ENCODE peak calls at places on chromosomes 13 and 19, in six cellular contexts. W, K, U, L, E and D are unnamed samples.

GRCh38 chr13:111904701-111905608 is 162.0 kb upstream of the SOX1 start:
- DNase-seq in W (no peak), L (peak; percentile 24), K (no peak), E (no peak), U (no peak), D (no peak)

GRCh38 chr13:20134732-20135131 is 26.1 kb downstream of the GJA3 start:
- DNase-seq in L (no peak), E (no peak), U (no peak), K (no peak), W (no peak), D (no peak)

GRCh38 chr19:40663712-40664692 is 26.4 kb downstream of the NUMBL start:
- DNase-seq in E (no peak), K (peak; percentile 18), L (no peak), W (no peak), U (no peak), D (no peak)

GRCh38 chr13:101706651-101707050 is 254.2 kb downstream of the ITGBL1 start:
- DNase-seq in E (peak; percentile 68), K (peak; percentile 2), U (peak; percentile 24), L (no peak), W (peak; percentile 28), D (no peak)

GRCh38 chr19:53883231-53883661 is 1.2 kb downstream of the PRKCG start:
- DNase-seq in W (no peak), U (no peak), L (no peak), E (no peak), K (no peak), D (no peak)

GRCh38 chr13:97495678-97496077 is 61.7 kb downstream of the RAP2A start:
- DNase-seq in E (no peak), W (no peak), K (no peak), U (no peak), L (no peak), D (no peak)

GRCh38 chr13:112685856-112686255 is 4.0 kb upstream of the ATP11A start:
- DNase-seq in U (no peak), W (no peak), L (no peak), K (no peak), E (no peak), D (no peak)

GRCh38 chr13:41842029-41842428 is 118.9 kb downstream of the VWA8 start:
- DNase-seq in K (no peak), U (no peak), E (no peak), L (peak; percentile 65), W (no peak), D (no peak)

GRCh38 chr13:67390462-67391093 is 160.4 kb upstream of the PCDH9 start:
- DNase-seq in L (no peak), W (no peak), U (no peak), K (no peak), E (peak; percentile 35), D (no peak)

GRCh38 chr19:10885241-10886169 is 14.2 kb downstream of the CARM1 start:
- DNase-seq in K (no peak), U (no peak), W (no peak), L (no peak), E (no peak), D (no peak)

GRCh38 chr19:15640294-15640903 is at the start of gene CYP4F3:
- DNase-seq in L (no peak), K (no peak), W (no peak), E (no peak), U (peak; percentile 62), D (no peak)

GRCh38 chr13:32838985-32839384 is 177.2 kb upstream of the KL start:
- DNase-seq in U (no peak), E (peak; percentile 15), K (no peak), W (no peak), L (no peak), D (peak; percentile 64)

GRCh38 chr19:47305309-47305751 is 4.3 kb upstream of the C5AR1 start:
- DNase-seq in L (peak; percentile 79), E (peak; percentile 61), W (peak; percentile 49), K (peak; percentile 67), U (peak; percentile 64), D (peak; percentile 49)

GRCh38 chr19:2428756-2429711 is 1.6 kb upstream of the TIMM13 start:
- DNase-seq in K (no peak), L (no peak), W (no peak), E (no peak), U (no peak), D (no peak)

GRCh38 chr19:33903489-33903850 is 106.8 kb downstream of the KCTD15 start:
- DNase-seq in K (no peak), E (no peak), W (no peak), U (no peak), L (no peak), D (no peak)

GRCh38 chr19:14406645-14407331 is 12.4 kb downstream of the DDX39A start:
- DNase-seq in K (no peak), L (no peak), E (no peak), U (no peak), W (no peak), D (no peak)

GRCh38 chr13:49641810-49642291 is 13.5 kb downstream of the ARL11 start:
- DNase-seq in L (no peak), U (peak; percentile 58), W (no peak), K (no peak), E (no peak), D (no peak)